ENCODE peak calls at places on chromosomes 7 and 10, in five cellular contexts. G, P, D, T and C are unnamed samples.

GRCh38 chr7:6612819-6613218 is 2.6 kb upstream of the ZNF853 start:
- DNase-seq in G (no peak), P (no peak), D (no peak), T (no peak), C (no peak)

GRCh38 chr10:30392564-30392990 is 41.4 kb upstream of the MAP3K8 start:
- DNase-seq in G (peak; percentile 88), P (peak; percentile 91), D (peak; percentile 85), T (peak; percentile 59), C (peak; percentile 31)

GRCh38 chr7:140084972-140085371 is 22.2 kb upstream of the PARP12 start:
- DNase-seq in G (peak; percentile 58), P (no peak), D (no peak), T (no peak), C (peak; percentile 72)

GRCh38 chr10:113620486-113620885 is 43.4 kb downstream of the NRAP start:
- DNase-seq in G (no peak), P (no peak), D (no peak), T (no peak), C (no peak)

GRCh38 chr10:131703941-131704340 is 196.9 kb upstream of the PPP2R2D start:
- DNase-seq in G (no peak), P (no peak), D (no peak), T (no peak), C (no peak)

GRCh38 chr7:121604627-121605296 is 208.7 kb upstream of the FAM3C start:
- DNase-seq in G (no peak), P (no peak), D (no peak), T (peak; percentile 22), C (no peak)

GRCh38 chr7:18941197-18941596 is 176.2 kb downstream of the TWIST1 start:
- DNase-seq in G (no peak), P (no peak), D (no peak), T (no peak), C (no peak)

GRCh38 chr7:13031481-13031880 is 344.0 kb downstream of the ARL4A start:
- DNase-seq in G (no peak), P (no peak), D (no peak), T (peak; percentile 44), C (no peak)

GRCh38 chr7:68146970-68147369 is 1150.3 kb downstream of the TYW1 start:
- DNase-seq in G (no peak), P (no peak), D (no peak), T (no peak), C (no peak)

GRCh38 chr10:83542774-83543291 is 596.5 kb upstream of the GHITM start:
- DNase-seq in G (no peak), P (no peak), D (no peak), T (no peak), C (peak; percentile 92)

GRCh38 chr10:92689663-92690210 is at the start of gene HHEX:
- DNase-seq in G (peak; percentile 89), P (peak; percentile 57), D (no peak), T (peak; percentile 56), C (no peak)

GRCh38 chr7:23356726-23357125 is 57.6 kb downstream of the MALSU1 start:
- DNase-seq in G (no peak), P (no peak), D (no peak), T (no peak), C (no peak)

GRCh38 chr10:14056545-14057332 is 274.0 kb downstream of the FRMD4A start:
- DNase-seq in G (no peak), P (no peak), D (peak; percentile 54), T (no peak), C (no peak)

GRCh38 chr10:43816351-43817321 is 168.0 kb upstream of the ZNF32 start:
- DNase-seq in G (no peak), P (no peak), D (no peak), T (no peak), C (peak; percentile 61)

GRCh38 chr7:31549621-31550020 is 35.7 kb downstream of the ITPRID1 start:
- DNase-seq in G (no peak), P (no peak), D (no peak), T (no peak), C (no peak)

GRCh38 chr7:139995034-139995915 is 67.5 kb downstream of the PARP12 start:
- DNase-seq in G (no peak), P (no peak), D (no peak), T (no peak), C (no peak)

GRCh38 chr7:4006687-4007086 is 675.4 kb upstream of the FOXK1 start:
- DNase-seq in G (no peak), P (no peak), D (no peak), T (peak; percentile 91), C (no peak)

GRCh38 chr7:108000875-108001758 is 1.8 kb downstream of the LAMB1 start:
- DNase-seq in G (no peak), P (peak; percentile 47), D (peak; percentile 89), T (no peak), C (no peak)

GRCh38 chr7:109318146-109318545 is 748.5 kb downstream of the DNAJB9 start:
- DNase-seq in G (no peak), P (no peak), D (no peak), T (no peak), C (no peak)

DNA sequence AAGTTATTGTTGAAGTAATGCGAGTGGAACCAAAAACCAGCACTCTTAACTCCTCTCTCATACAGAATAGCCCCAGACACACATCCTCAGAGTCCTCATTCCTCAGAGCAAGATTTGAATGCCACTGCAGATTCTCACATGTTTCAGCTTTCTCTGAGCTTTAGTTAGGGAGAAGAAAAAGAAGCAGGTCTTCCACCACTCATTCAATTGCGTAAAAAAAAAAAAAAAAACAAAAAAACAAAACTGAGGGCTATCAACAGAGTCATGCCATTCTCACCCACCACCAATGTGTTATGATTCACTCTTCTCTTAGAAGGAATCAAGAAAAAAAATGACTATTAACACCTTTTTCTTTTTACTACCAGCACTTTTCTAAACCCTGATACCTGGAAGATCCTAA is 287.7 kb downstream of the IPMK start:
- DNase-seq in G (no peak), P (no peak), D (no peak), T (no peak), C (no peak)
- TF ChIP-seq JUNB in G (no peak), P (no peak), D (no peak), T (no peak), C (no peak)

GRCh38 chr7:129792721-129793120 is 160.0 kb downstream of the UBE2H start:
- DNase-seq in G (no peak), P (no peak), D (no peak), T (no peak), C (no peak)

GRCh38 chr7:129788993-129789392 is 163.8 kb downstream of the UBE2H start:
- DNase-seq in G (no peak), P (no peak), D (no peak), T (no peak), C (no peak)

GRCh38 chr7:129789652-129790051 is 163.1 kb downstream of the UBE2H start:
- DNase-seq in G (no peak), P (no peak), D (no peak), T (no peak), C (no peak)

GRCh38 chr7:129786825-129787563 is 165.8 kb downstream of the UBE2H start:
- DNase-seq in G (no peak), P (no peak), D (peak; percentile 60), T (no peak), C (no peak)

GRCh38 chr7:129790136-129790535 is 162.6 kb downstream of the UBE2H start:
- DNase-seq in G (no peak), P (no peak), D (no peak), T (no peak), C (no peak)
- TF ChIP-seq JUNB in G (no peak), P (no peak), D (no peak), T (no peak), C (no peak)

GRCh38 chr10:2051108-2051507 is 313.8 kb upstream of the ADARB2 start:
- DNase-seq in G (no peak), P (no peak), D (no peak), T (no peak), C (no peak)

GRCh38 chr10:2049560-2049959 is 312.2 kb upstream of the ADARB2 start:
- DNase-seq in G (no peak), P (no peak), D (no peak), T (no peak), C (no peak)

GRCh38 chr10:2054728-2055127 is 317.4 kb upstream of the ADARB2 start:
- DNase-seq in G (no peak), P (no peak), D (no peak), T (no peak), C (no peak)
- TF ChIP-seq JUNB in G (no peak), P (no peak), D (no peak), T (no peak), C (no peak)

DNA sequence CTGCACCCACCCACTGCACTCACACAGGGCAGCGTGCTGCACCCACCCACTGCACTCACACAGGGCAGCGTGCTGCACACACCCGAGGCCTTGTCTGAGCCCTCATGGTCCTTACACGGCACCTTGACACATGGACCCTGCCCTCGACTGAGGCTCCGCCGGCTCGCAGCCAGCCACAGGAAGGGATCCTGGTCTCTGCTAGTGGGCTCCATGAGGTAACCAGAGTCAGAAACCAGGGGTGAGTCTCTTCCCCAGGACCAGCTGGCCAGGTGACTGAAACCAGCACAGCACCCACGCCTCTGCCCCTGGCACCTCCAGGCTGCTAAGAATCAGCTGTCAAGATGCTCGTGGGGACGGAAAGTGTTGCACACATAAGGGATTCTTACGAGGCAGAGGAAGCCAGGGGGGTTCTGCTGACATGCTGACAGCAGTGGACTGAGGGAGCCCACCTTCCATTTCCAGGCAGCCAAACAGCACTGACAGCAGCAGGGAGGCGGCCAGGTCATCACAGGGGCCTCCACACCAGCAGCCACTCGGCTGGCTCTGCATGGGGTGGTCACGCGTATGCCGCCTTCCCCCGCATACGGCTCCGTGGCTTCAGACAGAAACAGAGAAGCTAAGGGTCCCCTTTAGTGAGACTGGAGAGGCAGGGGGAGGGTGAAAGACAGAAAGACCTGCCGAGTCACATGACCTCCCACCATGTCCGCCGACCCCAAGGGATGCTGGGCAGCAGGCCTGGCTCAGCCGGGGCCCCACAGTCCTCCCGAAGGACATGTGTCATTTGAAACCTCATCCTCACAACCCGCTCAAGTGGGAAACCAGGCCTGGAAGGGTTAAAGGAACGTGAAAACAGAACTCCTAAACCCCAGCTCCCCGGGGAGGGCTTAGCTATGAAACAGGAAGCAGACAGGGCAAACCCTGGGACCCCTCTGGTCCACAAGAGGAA is 34.2 kb downstream of the GPER1 start:
- DNase-seq in G (no peak), P (no peak), D (no peak), T (no peak), C (no peak)
- TF ChIP-seq JUNB in G (no peak), P (no peak), D (no peak), T (no peak), C (no peak)

DNA sequence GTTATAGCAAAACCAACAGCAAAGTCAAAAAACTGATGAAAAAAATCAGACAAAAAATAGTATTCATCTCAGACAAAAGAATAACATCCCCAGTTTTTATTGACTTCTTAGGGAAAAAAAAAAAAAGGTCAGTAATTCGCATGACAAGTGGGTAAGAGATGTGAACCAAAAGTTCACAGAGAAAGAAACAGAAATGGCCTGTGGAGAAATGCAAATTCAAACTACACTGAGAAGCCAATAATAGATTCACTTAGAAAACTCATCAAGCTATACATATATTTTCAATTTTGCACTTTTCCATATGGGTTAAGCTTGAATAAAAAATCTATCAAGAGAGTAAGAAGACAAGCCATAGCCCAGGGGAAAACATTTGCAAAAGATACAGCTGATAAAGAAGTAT is 28.0 kb downstream of the HERC4 start:
- DNase-seq in G (no peak), P (no peak), D (no peak), T (no peak), C (no peak)
- TF ChIP-seq JUNB in G (no peak), P (no peak), D (no peak), T (no peak), C (no peak)